ENCODE peak calls at places on chromosomes 6 and 20, in eight cellular contexts. P is endodermal cell, Y is mesenchymal stem cell, N is AG04450, W is astrocyte of the spinal cord, M is IMR-90, S is DND-41, E is ascending aorta. Q is an unnamed sample.

GRCh38 chr20:5835234-5835845 is 85.1 kb downstream of the SHLD1 start:
- DNase-seq in P (no peak), Y (peak), N (no peak), W (peak), M (peak), S (no peak), E (no peak), Q (no peak)

GRCh38 chr20:25336561-25337422 is 53.8 kb downstream of the ABHD12 start:
- DNase-seq in P (peak), Y (peak), N (no peak), W (peak), M (peak), S (no peak), E (no peak), Q (no peak)

GRCh38 chr20:35344354-35344837 is 52.2 kb upstream of the FAM83C start:
- DNase-seq in P (no peak), Y (peak), N (peak), W (peak), M (peak), S (no peak), E (no peak), Q (no peak)

GRCh38 chr6:129959358-129959930 is 58.9 kb upstream of the L3MBTL3 start:
- DNase-seq in P (no peak), Y (no peak), N (no peak), W (no peak), M (no peak), S (no peak), E (no peak), Q (no peak)

GRCh38 chr20:56865055-56865454 is 235.9 kb downstream of the TFAP2C start:
- DNase-seq in P (no peak), Y (no peak), N (no peak), W (no peak), M (no peak), S (no peak), E (no peak), Q (no peak)

GRCh38 chr6:14458669-14459266 is 341.2 kb downstream of the CD83 start:
- DNase-seq in P (no peak), Y (peak), N (peak), W (peak), M (peak), S (no peak), E (no peak), Q (no peak)

GRCh38 chr20:3420211-3420707 is 12.8 kb upstream of the DNAAF9 start:
- DNase-seq in P (no peak), Y (peak), N (no peak), W (peak), M (peak), S (no peak), E (peak), Q (no peak)

GRCh38 chr6:20246107-20246506 is 33.8 kb upstream of the MBOAT1 start:
- DNase-seq in P (no peak), Y (no peak), N (no peak), W (no peak), M (no peak), S (no peak), E (no peak), Q (no peak)

DNA sequence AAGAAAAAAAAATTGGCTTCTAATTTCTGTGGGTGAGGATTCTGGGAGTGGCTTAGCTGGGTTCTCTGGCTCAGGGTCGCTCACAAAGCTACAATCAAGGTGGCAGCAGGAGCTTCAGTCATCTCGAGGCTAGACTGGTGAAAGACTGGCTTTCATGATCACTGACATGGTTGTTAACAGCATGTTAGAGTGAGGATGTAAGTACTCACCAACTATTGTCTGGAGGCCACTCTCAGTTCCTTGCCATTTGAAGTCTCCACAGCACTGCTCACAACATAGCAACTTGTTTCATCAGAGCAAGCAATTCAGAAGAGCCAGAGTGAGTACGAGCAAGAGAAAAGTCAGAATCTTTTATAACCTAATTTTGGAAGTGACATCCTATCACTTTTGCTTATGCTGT is 145.7 kb upstream of the PRSS16 start:
- DNase-seq in P (no peak), Y (no peak), N (no peak), W (no peak), M (no peak), S (no peak), E (no peak), Q (no peak)
- H3K4me3 ChIP-seq in P (no peak), Y (no peak), N (no peak), W (no peak), M (no peak), S (no peak), E (no peak), Q (no peak)

DNA sequence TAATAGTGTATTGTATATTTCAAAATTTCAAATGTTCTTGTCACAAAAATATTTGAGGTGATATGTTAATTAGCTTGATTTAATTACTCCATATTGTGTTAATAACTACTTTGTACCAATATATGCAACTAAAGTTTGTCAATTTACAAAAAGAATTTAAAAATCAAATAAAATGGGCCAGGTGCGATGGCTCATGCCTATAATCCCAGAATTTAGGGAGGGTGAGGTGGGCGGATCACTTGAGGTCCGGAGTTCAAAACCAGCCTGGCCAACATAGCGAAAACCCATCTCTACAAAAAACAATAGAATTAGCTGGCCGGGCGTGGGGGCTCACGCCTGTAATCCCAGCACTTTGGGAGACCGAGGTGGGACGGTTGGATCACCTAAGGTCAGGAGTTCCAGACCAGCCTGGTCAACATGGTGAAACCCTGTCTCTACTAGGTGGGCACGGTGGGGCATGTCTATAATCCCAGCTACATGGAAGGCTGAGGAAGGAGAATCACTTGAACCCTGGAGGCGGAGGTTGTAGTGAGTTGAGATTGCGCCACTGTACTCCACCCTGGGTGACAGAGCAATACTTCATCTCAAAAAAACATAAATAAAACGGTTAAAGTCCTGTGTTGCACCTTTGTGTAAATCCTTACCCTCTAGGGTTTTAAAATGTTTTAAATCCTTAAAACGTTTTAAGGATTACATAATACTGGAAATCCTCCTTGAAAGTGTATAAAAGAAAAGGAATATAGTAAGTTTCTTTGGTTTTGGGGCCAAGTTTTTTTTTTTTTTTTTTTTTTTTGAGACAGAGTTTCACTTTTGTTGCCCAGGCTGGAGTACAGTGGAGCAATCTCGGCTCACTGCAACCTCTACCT is 4.0 kb downstream of the HSPA1B start:
- DNase-seq in P (no peak), Y (peak), N (no peak), W (no peak), M (no peak), S (no peak), E (no peak), Q (no peak)
- H3K4me3 ChIP-seq in P (peak), Y (peak), N (no peak), W (peak), M (no peak), S (peak), E (peak), Q (no peak)

GRCh38 chr6:15629487-15629886 is 33.3 kb downstream of the DTNBP1 start:
- DNase-seq in P (no peak), Y (no peak), N (no peak), W (no peak), M (no peak), S (no peak), E (no peak), Q (no peak)
- H3K4me3 ChIP-seq in P (no peak), Y (no peak), N (no peak), W (no peak), M (no peak), S (no peak), E (no peak), Q (no peak)

GRCh38 chr6:157534991-157535353 is 154.0 kb downstream of the ZDHHC14 start:
- DNase-seq in P (peak), Y (no peak), N (no peak), W (no peak), M (no peak), S (no peak), E (no peak), Q (no peak)
- H3K4me3 ChIP-seq in P (no peak), Y (peak), N (no peak), W (no peak), M (no peak), S (no peak), E (no peak), Q (no peak)

GRCh38 chr6:68639826-68640505 is 4.9 kb downstream of the ADGRB3 start:
- DNase-seq in P (peak), Y (peak), N (no peak), W (no peak), M (no peak), S (no peak), E (no peak), Q (no peak)
- H3K4me3 ChIP-seq in P (peak), Y (peak), N (no peak), W (peak), M (no peak), S (no peak), E (peak), Q (no peak)

DNA sequence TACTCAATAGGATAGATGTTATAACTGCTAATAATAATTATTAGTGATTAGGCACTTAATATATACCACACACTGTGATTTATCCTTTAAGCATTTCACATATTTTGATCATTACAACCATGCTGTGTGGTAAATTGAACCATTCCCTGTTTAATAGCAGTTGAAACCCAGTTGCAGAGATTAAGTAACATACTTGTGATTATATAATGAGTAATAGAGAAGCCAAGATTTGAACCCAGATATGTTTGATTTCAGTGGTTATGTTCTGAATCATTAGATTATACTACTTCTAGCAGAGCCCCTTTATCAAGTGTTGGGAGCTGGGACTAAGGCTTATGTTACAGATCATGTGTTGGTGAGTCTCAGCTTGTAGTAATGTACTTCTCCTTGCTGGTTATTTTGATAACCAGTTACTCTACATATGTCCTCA is 44.1 kb downstream of the STK4 start:
- DNase-seq in P (no peak), Y (peak), N (peak), W (peak), M (peak), S (no peak), E (no peak), Q (no peak)
- H3K4me3 ChIP-seq in P (no peak), Y (no peak), N (no peak), W (no peak), M (no peak), S (no peak), E (no peak), Q (no peak)

Q was measured in naive thymus-derived CD4-positive, alpha-beta T cell.